ENCODE peak calls at places on chromosomes 5 and 9, in four cellular contexts. P, S, Y and T are unnamed samples.

GRCh38 chr5:64693636-64694035 is 3.3 kb downstream of the SHISAL2B start:
- DNase-seq in Y (no peak), P (no peak), S (no peak), T (no peak)

GRCh38 chr9:135501261-135502167 is 1.0 kb downstream of the MRPS2 start:
- DNase-seq in S (no peak), P (no peak), Y (peak; percentile 54), T (no peak)

GRCh38 chr5:164708831-164709230 is 1203.4 kb downstream of the MAT2B start:
- DNase-seq in P (no peak), S (no peak), Y (no peak), T (no peak)

GRCh38 chr5:146447734-146448380 is 724 bp downstream of the TCERG1 start:
- DNase-seq in P (no peak), S (no peak), Y (no peak), T (no peak)

GRCh38 chr5:128362398-128362797 is 175.6 kb downstream of the FBN2 start:
- DNase-seq in Y (no peak), S (no peak), P (no peak), T (no peak)

GRCh38 chr5:141691867-141692532 is 10.0 kb upstream of the ARAP3 start:
- DNase-seq in Y (peak; percentile 88), P (peak; percentile 89), S (peak; percentile 90), T (peak; percentile 95)

GRCh38 chr9:130712564-130713285 is 19.1 kb downstream of the EXOSC2 start:
- DNase-seq in P (peak; percentile 92), S (peak; percentile 99), Y (peak; percentile 98), T (peak; percentile 96)

GRCh38 chr5:2591777-2592453 is 159.6 kb downstream of the IRX2 start:
- DNase-seq in Y (no peak), P (no peak), S (no peak), T (no peak)

GRCh38 chr9:73023025-73023541 is 70.2 kb upstream of the ALDH1A1 start:
- DNase-seq in Y (no peak), S (no peak), P (peak; percentile 21), T (peak; percentile 64)

GRCh38 chr9:13911473-13911872 is 402.5 kb downstream of the NFIB start:
- DNase-seq in Y (no peak), S (no peak), P (no peak), T (no peak)

GRCh38 chr5:179621551-179621971 is 1.9 kb downstream of the HNRNPH1 start:
- DNase-seq in Y (peak; percentile 7), P (no peak), S (no peak), T (no peak)

GRCh38 chr9:134089972-134090371 is 22.1 kb upstream of the BRD3 start:
- DNase-seq in P (no peak), Y (no peak), S (no peak), T (no peak)

GRCh38 chr9:87063246-87063645 is 115.9 kb upstream of the GAS1 start:
- DNase-seq in S (no peak), P (no peak), Y (no peak), T (no peak)

GRCh38 chr5:95884511-95884910 is 62.0 kb upstream of the GLRX start:
- DNase-seq in Y (no peak), P (no peak), S (no peak), T (no peak)

GRCh38 chr9:93156475-93157008 is 22.5 kb upstream of the NINJ1 start:
- DNase-seq in P (no peak), S (no peak), Y (no peak), T (no peak)

GRCh38 chr9:93149361-93149760 is 15.3 kb upstream of the NINJ1 start:
- DNase-seq in S (no peak), P (no peak), Y (no peak), T (no peak)

GRCh38 chr9:93155716-93156474 is 21.8 kb upstream of the NINJ1 start:
- DNase-seq in P (no peak), S (peak; percentile 84), Y (no peak), T (no peak)

GRCh38 chr9:93151097-93151784 is 17.2 kb upstream of the NINJ1 start:
- DNase-seq in P (no peak), S (no peak), Y (no peak), T (no peak)

GRCh38 chr9:93154293-93154903 is 20.3 kb upstream of the NINJ1 start:
- DNase-seq in P (peak; percentile 55), Y (no peak), S (no peak), T (peak; percentile 77)
- TF ChIP-seq CTCF in P (peak; percentile 70), Y (peak; percentile 40), S (peak; percentile 47), T (peak; percentile 78)

DNA sequence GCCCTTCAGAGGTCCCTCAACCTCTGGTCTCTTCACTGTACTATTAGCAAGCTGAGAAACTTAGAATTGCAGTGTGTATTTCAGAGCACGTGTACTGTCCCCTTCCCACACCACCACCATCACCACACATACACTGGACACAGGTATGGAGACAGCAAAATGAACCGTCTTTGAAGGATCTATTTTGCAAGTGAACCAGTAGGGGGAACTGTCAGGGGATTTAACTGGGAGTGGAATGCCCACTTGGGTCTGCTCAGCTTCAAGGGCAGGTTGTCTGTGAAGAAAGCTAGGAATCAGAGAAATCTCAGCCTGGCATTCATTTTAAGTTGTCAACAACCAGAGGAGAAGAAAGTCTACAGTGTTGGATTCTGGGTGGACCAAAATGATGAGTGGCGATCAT is 147.0 kb downstream of the DCP2 start:
- DNase-seq in P (no peak), S (no peak), Y (no peak), T (no peak)
- TF ChIP-seq CTCF in P (peak; percentile 55), S (no peak), Y (no peak), T (peak; percentile 41)

DNA sequence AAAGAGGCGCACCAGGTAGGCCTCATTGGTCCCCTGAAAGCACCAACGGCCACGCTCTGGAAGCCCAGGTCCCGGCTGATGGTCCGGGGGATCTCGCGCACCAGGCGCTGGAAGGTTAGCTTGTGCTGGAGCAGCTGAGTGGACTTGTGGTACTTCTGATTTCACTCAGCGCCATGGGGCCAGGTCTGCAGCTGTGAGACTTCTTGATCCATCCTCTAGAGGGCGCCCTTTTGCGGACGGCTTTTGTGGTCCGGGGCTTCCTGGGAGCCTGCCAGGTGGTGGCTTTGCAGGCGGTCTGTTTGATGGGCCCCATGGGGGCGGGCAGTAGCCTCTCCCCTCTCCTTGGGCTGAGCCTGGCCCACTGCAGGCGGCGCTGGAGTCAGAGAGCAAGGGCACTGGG is 10.4 kb downstream of the TAF11L12 start:
- DNase-seq in S (no peak), P (no peak), Y (peak; percentile 41), T (no peak)
- TF ChIP-seq CTCF in S (no peak), P (peak; percentile 21), Y (no peak), T (peak; percentile 56)

DNA sequence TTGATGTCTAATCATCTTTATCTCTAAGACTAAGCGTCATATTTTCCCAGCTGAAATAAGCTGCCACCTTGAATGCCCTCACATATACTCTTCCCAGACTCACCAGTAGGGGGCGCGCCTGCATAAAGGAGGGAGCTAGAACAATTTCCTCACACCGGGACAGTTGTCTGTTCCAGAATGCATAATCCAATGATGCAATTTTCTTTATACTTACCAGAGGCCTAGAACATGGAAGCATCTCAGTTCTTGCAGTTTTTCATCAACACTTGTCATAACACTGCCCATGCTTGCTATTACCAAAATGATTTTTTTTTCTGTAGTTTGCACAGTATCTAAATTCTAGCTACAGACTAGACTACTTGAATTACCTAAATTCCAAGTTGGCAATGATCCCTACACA is 203.9 kb downstream of the FRMD3 start:
- DNase-seq in S (peak; percentile 51), Y (peak; percentile 72), P (peak; percentile 62), T (peak; percentile 89)
- TF ChIP-seq CTCF in S (peak; percentile 93), Y (peak; percentile 63), P (peak; percentile 95), T (peak; percentile 92)

GRCh38 chr9:91305596-91305995 is 56.1 kb downstream of the AUH start:
- DNase-seq in S (no peak), P (no peak), Y (no peak), T (no peak)

GRCh38 chr9:91307279-91307678 is 54.4 kb downstream of the AUH start:
- DNase-seq in S (no peak), Y (no peak), P (no peak), T (no peak)

GRCh38 chr9:91306261-91306660 is 55.5 kb downstream of the AUH start:
- DNase-seq in S (no peak), Y (no peak), P (no peak), T (no peak)

GRCh38 chr9:91310037-91310436 is 51.7 kb downstream of the AUH start:
- DNase-seq in S (no peak), P (no peak), Y (no peak), T (no peak)

DNA sequence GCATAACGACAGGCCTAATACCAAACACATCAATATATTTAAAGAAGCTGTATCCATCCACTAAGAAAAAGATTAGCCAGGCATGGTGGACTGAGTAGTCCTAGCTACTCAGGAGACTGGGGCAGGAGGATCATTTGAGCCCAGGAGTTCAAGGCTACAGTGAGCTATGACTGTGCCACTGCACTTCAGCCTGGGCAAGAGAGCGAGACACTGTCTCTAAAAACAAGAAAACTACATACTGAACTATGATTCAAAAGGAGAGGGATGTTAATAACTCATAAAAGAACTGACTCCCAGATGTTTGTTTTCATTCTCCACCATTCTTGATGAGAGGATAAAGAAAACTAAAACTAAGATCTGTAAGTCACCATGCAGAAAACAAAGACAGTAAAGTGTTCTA is 53.6 kb downstream of the AUH start:
- DNase-seq in S (no peak), Y (no peak), P (no peak), T (no peak)
- TF ChIP-seq CTCF in S (no peak), Y (no peak), P (no peak), T (no peak)

GRCh38 chr9:128192601-128193371 is 1.4 kb upstream of the CIZ1 start:
- DNase-seq in S (peak; percentile 82), P (no peak), Y (peak; percentile 94), T (peak; percentile 73)
- TF ChIP-seq CTCF in S (no peak), P (no peak), Y (peak; percentile 25), T (no peak)

DNA sequence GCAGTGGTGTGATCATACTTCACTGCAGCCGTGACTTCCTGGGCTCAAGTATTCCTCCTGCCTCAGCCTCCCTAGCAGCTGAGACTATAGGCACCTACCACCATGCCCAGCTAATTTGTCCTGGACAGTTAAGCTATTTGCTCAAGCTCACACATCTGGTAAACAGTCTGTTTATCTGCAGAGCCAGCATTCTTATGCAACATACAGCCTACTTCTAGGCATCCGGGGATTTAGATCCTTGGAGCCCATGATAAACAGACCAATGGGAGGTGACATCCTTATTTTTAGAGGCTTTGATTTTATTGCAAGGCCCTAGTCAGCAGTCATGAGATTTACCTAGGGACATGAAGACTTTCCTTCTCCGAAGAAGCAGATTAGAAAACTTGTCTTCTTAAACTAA is 21.0 kb downstream of the ATOX1 start:
- DNase-seq in Y (no peak), P (no peak), S (no peak), T (no peak)
- TF ChIP-seq CTCF in Y (no peak), P (no peak), S (no peak), T (no peak)

DNA sequence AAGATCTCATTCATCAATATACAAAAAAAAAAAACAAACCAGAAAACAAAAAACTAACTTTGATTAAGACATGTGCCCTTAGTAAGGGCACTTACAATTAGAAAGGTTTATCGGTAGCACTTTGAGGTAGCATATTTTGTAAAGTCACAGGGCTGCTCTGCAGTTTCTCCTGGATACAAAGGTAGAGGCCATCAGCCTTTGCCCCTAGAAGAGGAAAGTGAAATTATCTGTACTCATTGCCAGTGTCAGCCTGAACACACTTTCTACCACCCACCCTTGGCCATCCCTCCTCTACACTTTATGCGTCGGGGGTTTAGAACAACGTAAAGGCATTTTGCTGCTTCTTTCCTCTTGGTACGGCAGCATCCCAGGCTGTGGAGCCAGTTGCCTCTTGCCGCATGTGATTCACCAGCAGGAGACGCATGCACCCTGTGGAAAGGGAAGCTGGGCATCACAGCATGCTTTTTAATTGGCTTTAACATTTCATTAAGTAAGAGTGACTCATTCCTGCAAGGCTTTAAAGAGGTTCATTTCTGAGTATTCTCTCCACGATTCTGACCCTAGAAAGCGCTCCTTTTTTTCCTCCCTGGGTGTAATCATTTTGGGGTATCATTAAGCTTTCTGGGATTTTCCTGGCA is 84.6 kb downstream of the CEMIP2 start:
- DNase-seq in Y (no peak), S (peak; percentile 31), P (no peak), T (no peak)
- TF ChIP-seq CTCF in Y (no peak), S (peak; percentile 37), P (no peak), T (no peak)